ENCODE peak calls at places on chromosomes 6 and 20, in six cellular contexts. X is HuH-7, O is thyroid gland, C is mesothelial cell of epicardium, W is HFFc6, F is fibroblast of mammary gland. B is an unnamed sample.

GRCh38 chr6:30091577-30092381 is 16.2 kb upstream of the RNF39 start:
- DNase-seq in X (no peak), O (peak), C (no peak), W (peak), F (peak), B (no peak)

GRCh38 chr6:82608365-82608764 is 244.7 kb downstream of the TPBG start:
- DNase-seq in X (no peak), O (no peak), C (no peak), W (no peak), F (no peak), B (no peak)

GRCh38 chr20:24364464-24364863 is 105.0 kb upstream of the SYNDIG1 start:
- DNase-seq in X (no peak), O (no peak), C (no peak), W (no peak), F (no peak), B (no peak)

GRCh38 chr6:140970485-140970884 is 1162.2 kb upstream of the GJE1 start:
- DNase-seq in X (no peak), O (no peak), C (no peak), W (peak), F (peak), B (no peak)

GRCh38 chr6:35181313-35181932 is 32.3 kb upstream of the SCUBE3 start:
- DNase-seq in X (no peak), O (peak), C (no peak), W (peak), F (peak), B (no peak)

GRCh38 chr20:50146732-50147662 is 6.5 kb downstream of the PEDS1 start:
- DNase-seq in X (no peak), O (no peak), C (no peak), W (no peak), F (no peak), B (no peak)

GRCh38 chr6:37622639-37623038 is 75.0 kb downstream of the MDGA1 start:
- DNase-seq in X (no peak), O (no peak), C (no peak), W (no peak), F (no peak), B (no peak)

GRCh38 chr6:40950986-40951730 is 87.9 kb downstream of the UNC5CL start:
- DNase-seq in X (no peak), O (no peak), C (no peak), W (peak), F (peak), B (no peak)

GRCh38 chr20:20368414-20369352 is 779 bp downstream of the INSM1 start:
- DNase-seq in X (no peak), O (no peak), C (no peak), W (no peak), F (peak), B (peak)

GRCh38 chr6:67594366-67594765 is 1040.7 kb upstream of the ADGRB3 start:
- DNase-seq in X (no peak), O (no peak), C (no peak), W (no peak), F (no peak), B (no peak)